ENCODE peak calls at places on chromosomes 1 and 21, in ten cellular contexts. N is T-helper 2 cell; D is effector memory CD8-positive, alpha-beta T cell; L is mucosa of descending colon; Q is myocyte; J is T-helper 9 cell; U is NCI-H2171 treated with DMSO at 0.1 percent for 48 hours; Z is stimulated activated naive B cell treated with anti-CD40 and anti-IgM and Interleukin-4, amounts not matched to agents 10 μg/mL and 1 μg/mL and 100 μg/mL, for 72 hours; G is hypothalamus; X is renal cortical epithelial cell. K is an unnamed sample.

GRCh38 chr1:242651817-242652216 is 127.3 kb upstream of the PLD5 start:
- DNase-seq in Q (peak), U (no peak), L (no peak), G (no peak), X (no peak), J (no peak), N (no peak), Z (no peak), D (no peak), K (no peak)

GRCh38 chr21:32524010-32524719 is 61.2 kb downstream of the TCP10L start:
- DNase-seq in Z (no peak), D (no peak), Q (peak), L (no peak), G (no peak), U (no peak), X (peak), J (no peak), N (no peak), K (no peak)

GRCh38 chr21:22855581-22855980 is 1857.4 kb downstream of the NCAM2 start:
- DNase-seq in U (no peak), N (no peak), L (no peak), X (no peak), G (no peak), J (no peak), D (no peak), Q (no peak), Z (no peak), K (no peak)

GRCh38 chr1:153364181-153364580 is 6.5 kb downstream of the S100A9 start:
- DNase-seq in U (no peak), N (no peak), D (no peak), Z (no peak), X (peak), Q (no peak), L (no peak), J (no peak), G (no peak), K (no peak)

GRCh38 chr1:83762419-83762818 is 236.5 kb downstream of the TTLL7 start:
- DNase-seq in U (no peak), N (no peak), L (no peak), X (no peak), Q (no peak), G (no peak), J (no peak), D (no peak), Z (no peak), K (no peak)

GRCh38 chr1:243945727-243946126 is 95.7 kb upstream of the AKT3 start:
- DNase-seq in G (no peak), D (no peak), Q (no peak), U (no peak), L (no peak), N (no peak), Z (no peak), J (no peak), X (no peak), K (no peak)

GRCh38 chr1:43849670-43850069 is 83.9 kb upstream of the ARTN start:
- DNase-seq in Q (no peak), X (no peak), U (peak), L (no peak), Z (no peak), J (no peak), G (no peak), D (no peak), N (no peak), K (no peak)

GRCh38 chr1:58345215-58346075 is 201.1 kb downstream of the OMA1 start:
- DNase-seq in Z (no peak), X (no peak), U (no peak), L (no peak), J (no peak), G (no peak), Q (no peak), N (no peak), D (no peak), K (no peak)

GRCh38 chr1:153465728-153466625 is 5.5 kb upstream of the S100A7 start:
- DNase-seq in U (no peak), G (no peak), N (peak), L (peak), X (no peak), Q (peak), J (peak), Z (peak), D (peak), K (no peak)

GRCh38 chr1:54742262-54742661 is 22.1 kb downstream of the PARS2 start:
- DNase-seq in L (no peak), X (no peak), J (no peak), G (no peak), Z (no peak), D (no peak), N (no peak), U (no peak), Q (peak), K (no peak)

GRCh38 chr21:44263221-44263671 is 1.5 kb upstream of the DNMT3L start:
- DNase-seq in D (no peak), L (no peak), Q (no peak), G (no peak), J (no peak), X (no peak), N (no peak), U (no peak), Z (no peak), K (no peak)

GRCh38 chr1:58932820-58933598 is 149.2 kb upstream of the JUN start:
- DNase-seq in N (no peak), X (peak), J (no peak), Z (no peak), Q (peak), D (no peak), L (peak), U (peak), G (no peak), K (no peak)

GRCh38 chr1:58944439-58944838 is 160.6 kb upstream of the JUN start:
- DNase-seq in G (no peak), N (no peak), Q (no peak), D (no peak), L (no peak), X (no peak), Z (no peak), U (no peak), J (no peak), K (no peak)

K was measured in C1 segment of cervical spinal cord.